ENCODE peak calls at places on chromosome 16, in eight cellular contexts. H is right lobe of liver; X is ovary; S is uterus; J is heart right ventricle; K is adrenal gland; Q is neuronal stem cell; O is CD8-positive, alpha-beta memory T cell. C is an unnamed sample. For H3K9me3, the result is how much of the 10 kb centered on the place peaks cover.

GRCh38 chr16:85216522-85217375 is 104.5 kb upstream of the CIBAR2 start:
- DNase-seq in H (no peak), X (no peak), S (no peak), J (no peak), K (no peak), Q (no peak), O (no peak), C (no peak)

GRCh38 chr16:1377406-1378010 is 25.8 kb downstream of the GNPTG start:
- DNase-seq in H (no peak), X (no peak), S (no peak), J (no peak), K (no peak), Q (no peak), O (no peak), C (no peak)

GRCh38 chr16:25625620-25626019 is 66.1 kb upstream of the HS3ST4 start:
- DNase-seq in H (no peak), X (no peak), S (no peak), J (no peak), K (no peak), Q (no peak), O (no peak), C (no peak)

GRCh38 chr16:60788631-60789030 is 1247.6 kb downstream of the CDH8 start:
- DNase-seq in H (no peak), X (no peak), S (no peak), J (no peak), K (no peak), Q (no peak), O (no peak), C (no peak)

GRCh38 chr16:13372421-13372820 is 471.0 kb downstream of the SHISA9 start:
- DNase-seq in H (no peak), X (no peak), S (no peak), J (no peak), K (no peak), Q (no peak), O (no peak), C (no peak)

GRCh38 chr16:16780588-16780987 is 401.6 kb downstream of the NPIPA7 start:
- DNase-seq in H (no peak), X (no peak), S (no peak), J (no peak), K (no peak), Q (peak), O (no peak), C (no peak)

GRCh38 chr16:50152386-50152806 is 710 bp upstream of the TENT4B start:
- DNase-seq in H (peak), X (peak), S (peak), J (peak), K (peak), Q (no peak), O (peak), C (no peak)

GRCh38 chr16:2739555-2740435 is 12.6 kb upstream of the SRRM2 start:
- DNase-seq in H (no peak), X (no peak), S (no peak), J (no peak), K (no peak), Q (no peak), O (no peak), C (no peak)

GRCh38 chr16:11139624-11140375 is 116.2 kb downstream of the SOCS1 start:
- DNase-seq in H (no peak), X (no peak), S (no peak), J (no peak), K (no peak), Q (no peak), O (no peak), C (no peak)

GRCh38 chr16:86297391-86297790 is 212.9 kb upstream of the FOXF1 start:
- DNase-seq in H (no peak), X (no peak), S (no peak), J (no peak), K (no peak), Q (no peak), O (no peak), C (no peak)

GRCh38 chr16:55078699-55079415 is 148.2 kb downstream of the IRX5 start:
- DNase-seq in H (no peak), X (no peak), S (no peak), J (no peak), K (no peak), Q (no peak), O (no peak), C (no peak)

GRCh38 chr16:154223-155030 is 2.0 kb downstream of the HBZ start:
- DNase-seq in H (no peak), X (no peak), S (no peak), J (no peak), K (no peak), Q (peak), O (peak), C (no peak)

GRCh38 chr16:23833960-23834685 is 1.7 kb upstream of the PRKCB start:
- DNase-seq in H (no peak), X (no peak), S (no peak), J (no peak), K (no peak), Q (no peak), O (no peak), C (no peak)

GRCh38 chr16:2964416-2965223 is 545 bp downstream of the KREMEN2 start:
- DNase-seq in H (peak), X (no peak), S (no peak), J (no peak), K (no peak), Q (peak), O (peak), C (no peak)

GRCh38 chr16:11400076-11400475 is 54.8 kb downstream of the RMI2 start:
- DNase-seq in H (no peak), X (no peak), S (no peak), J (no peak), K (no peak), Q (no peak), O (no peak), C (no peak)

GRCh38 chr16:27449434-27450188 is 47.6 kb downstream of the IL21R start:
- DNase-seq in H (no peak), X (no peak), S (no peak), J (no peak), K (no peak), Q (no peak), O (peak), C (no peak)

GRCh38 chr16:70490261-70490660 is 33.1 kb downstream of the COG4 start:
- DNase-seq in H (no peak), X (no peak), S (no peak), J (no peak), K (no peak), Q (no peak), O (no peak), C (no peak)

GRCh38 chr16:71537643-71538042 is 11.4 kb downstream of the CHST4 start:
- DNase-seq in H (peak), X (no peak), S (no peak), J (no peak), K (peak), Q (no peak), O (no peak), C (no peak)

GRCh38 chr16:1180772-1181714 is 28.1 kb downstream of the CACNA1H start:
- DNase-seq in H (no peak), X (peak), S (peak), J (peak), K (no peak), Q (no peak), O (no peak), C (peak)

GRCh38 chr16:66457888-66458287 is 30.8 kb downstream of the BEAN1 start:
- DNase-seq in H (no peak), X (no peak), S (no peak), J (no peak), K (no peak), Q (no peak), O (no peak), C (no peak)

GRCh38 chr16:49482690-49483089 is 109.1 kb downstream of the C16orf78 start:
- DNase-seq in H (no peak), X (no peak), S (no peak), J (no peak), K (no peak), Q (no peak), O (no peak), C (peak)

GRCh38 chr16:2614761-2615191 is 67.5 kb upstream of the KCTD5 start:
- DNase-seq in H (peak), X (no peak), S (no peak), J (no peak), K (no peak), Q (no peak), O (no peak), C (no peak)

GRCh38 chr16:85857406-85857805 is 41.6 kb upstream of the IRF8 start:
- DNase-seq in H (no peak), X (no peak), S (no peak), J (no peak), K (peak), Q (no peak), O (no peak), C (no peak)

GRCh38 chr16:62035115-62036092 is 834 bp downstream of the CDH8 start:
- DNase-seq in H (no peak), X (no peak), S (no peak), J (no peak), K (no peak), Q (peak), O (no peak), C (no peak)

GRCh38 chr16:86300746-86301480 is 209.4 kb upstream of the FOXF1 start:
- DNase-seq in H (no peak), X (no peak), S (no peak), J (no peak), K (no peak), Q (no peak), O (no peak), C (no peak)

GRCh38 chr16:10168258-10168657 is 14.0 kb downstream of the GRIN2A start:
- DNase-seq in H (no peak), X (no peak), S (no peak), J (no peak), K (no peak), Q (no peak), O (no peak), C (no peak)

GRCh38 chr16:27154573-27155521 is 48.5 kb upstream of the KDM8 start:
- DNase-seq in H (peak), X (peak), S (peak), J (peak), K (peak), Q (peak), O (peak), C (no peak)

GRCh38 chr16:67011274-67011673 is 17.7 kb upstream of the CBFB start:
- DNase-seq in H (no peak), X (no peak), S (no peak), J (no peak), K (no peak), Q (no peak), O (no peak), C (no peak)

GRCh38 chr16:17470871-17471744 is at the start of gene XYLT1:
- DNase-seq in H (peak), X (peak), S (peak), J (peak), K (peak), Q (no peak), O (peak), C (peak)

GRCh38 chr16:67407176-67407787 is 9.0 kb downstream of the ZDHHC1 start:
- DNase-seq in H (no peak), X (peak), S (no peak), J (no peak), K (no peak), Q (no peak), O (no peak), C (no peak)

GRCh38 chr16:2295056-2295798 is 27.3 kb upstream of the RNPS1 start:
- DNase-seq in H (no peak), X (no peak), S (no peak), J (no peak), K (peak), Q (no peak), O (no peak), C (no peak)

GRCh38 chr16:72400257-72401078 is 228.5 kb upstream of the PMFBP1 start:
- DNase-seq in H (no peak), X (peak), S (no peak), J (peak), K (peak), Q (peak), O (no peak), C (no peak)

GRCh38 chr16:4780235-4780634 is 7.9 kb downstream of the SEPTIN12 start:
- DNase-seq in H (no peak), X (no peak), S (no peak), J (no peak), K (no peak), Q (no peak), O (no peak), C (no peak)

GRCh38 chr16:1781758-1782407 is 488 bp downstream of the SPSB3 start:
- DNase-seq in H (peak), X (peak), S (no peak), J (no peak), K (no peak), Q (peak), O (peak), C (no peak)

GRCh38 chr16:3520398-3520797 is 19.6 kb downstream of the CLUAP1 start:
- DNase-seq in H (no peak), X (no peak), S (peak), J (no peak), K (no peak), Q (no peak), O (no peak), C (no peak)

GRCh38 chr16:75640598-75640997 is 6.9 kb downstream of the KARS1 start:
- DNase-seq in H (no peak), X (no peak), S (no peak), J (no peak), K (no peak), Q (no peak), O (no peak), C (no peak)

GRCh38 chr16:31141489-31142108 is 6.1 kb upstream of the PRSS8 start:
- DNase-seq in H (no peak), X (peak), S (peak), J (no peak), K (peak), Q (no peak), O (no peak), C (peak)

GRCh38 chr16:31333686-31334649 is 21.0 kb upstream of the ITGAX start:
- DNase-seq in H (no peak), X (no peak), S (no peak), J (no peak), K (no peak), Q (no peak), O (no peak), C (no peak)

GRCh38 chr16:79698341-79698753 is 97.8 kb upstream of the MAF start:
- DNase-seq in H (no peak), X (peak), S (peak), J (peak), K (peak), Q (no peak), O (no peak), C (no peak)
- H3K27ac ChIP-seq in H (no peak), X (no peak), S (no peak), J (no peak), K (peak), Q (no peak), O (no peak), C (peak)

DNA sequence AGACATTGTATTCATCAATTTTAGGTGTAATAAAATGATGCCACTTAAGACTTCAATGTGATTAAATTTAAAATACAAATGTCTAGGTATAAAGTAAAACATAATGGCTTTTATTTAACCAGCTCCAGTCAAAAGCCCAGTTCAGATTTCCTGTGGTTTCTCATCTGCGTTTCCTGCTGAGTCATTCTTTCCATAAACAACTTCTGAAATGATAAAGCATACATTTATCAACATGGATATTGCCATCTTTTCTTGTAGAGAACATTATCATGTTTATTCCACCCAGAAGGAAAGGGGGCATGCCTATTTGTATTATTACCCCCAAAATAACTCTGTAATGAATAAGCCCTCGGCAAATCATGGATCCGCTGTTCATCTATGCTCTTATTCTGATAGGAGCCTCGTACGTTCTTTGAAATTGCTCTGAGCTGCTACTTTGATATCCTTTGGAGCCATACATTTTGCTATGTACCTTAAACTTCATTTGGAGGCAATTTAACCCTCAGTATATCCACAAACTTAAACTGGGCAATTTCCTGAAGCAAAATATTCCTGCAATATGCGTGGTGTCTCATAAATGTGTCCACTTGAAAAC is 28.3 kb downstream of the HSBP1 start:
- DNase-seq in H (no peak), X (no peak), S (no peak), J (no peak), K (no peak), Q (no peak), O (no peak), C (no peak)
- H3K9me3 ChIP-seq in H (under half), X (under half), S (under half), J (under half), K (under half), Q (under half), O (under half), C (under half)

GRCh38 chr16:28543072-28543471 is 4.3 kb upstream of the NUPR1 start:
- DNase-seq in H (no peak), X (no peak), S (no peak), J (no peak), K (peak), Q (no peak), O (no peak), C (no peak)

GRCh38 chr16:28537964-28538732 is 626 bp downstream of the NUPR1 start:
- DNase-seq in H (no peak), X (peak), S (peak), J (no peak), K (peak), Q (no peak), O (no peak), C (no peak)

GRCh38 chr16:28534542-28535373 is 4.0 kb downstream of the NUPR1 start:
- DNase-seq in H (peak), X (peak), S (peak), J (no peak), K (peak), Q (no peak), O (no peak), C (peak)

GRCh38 chr16:28537076-28537475 is 1.7 kb downstream of the NUPR1 start:
- DNase-seq in H (no peak), X (no peak), S (no peak), J (no peak), K (no peak), Q (no peak), O (no peak), C (no peak)

GRCh38 chr16:28538733-28539596 is at the start of gene NUPR1:
- DNase-seq in H (peak), X (peak), S (peak), J (peak), K (peak), Q (no peak), O (no peak), C (peak)
- H3K4me3 ChIP-seq in H (peak), X (peak), S (peak), J (peak), K (peak), Q (no peak), O (no peak), C (peak)

DNA sequence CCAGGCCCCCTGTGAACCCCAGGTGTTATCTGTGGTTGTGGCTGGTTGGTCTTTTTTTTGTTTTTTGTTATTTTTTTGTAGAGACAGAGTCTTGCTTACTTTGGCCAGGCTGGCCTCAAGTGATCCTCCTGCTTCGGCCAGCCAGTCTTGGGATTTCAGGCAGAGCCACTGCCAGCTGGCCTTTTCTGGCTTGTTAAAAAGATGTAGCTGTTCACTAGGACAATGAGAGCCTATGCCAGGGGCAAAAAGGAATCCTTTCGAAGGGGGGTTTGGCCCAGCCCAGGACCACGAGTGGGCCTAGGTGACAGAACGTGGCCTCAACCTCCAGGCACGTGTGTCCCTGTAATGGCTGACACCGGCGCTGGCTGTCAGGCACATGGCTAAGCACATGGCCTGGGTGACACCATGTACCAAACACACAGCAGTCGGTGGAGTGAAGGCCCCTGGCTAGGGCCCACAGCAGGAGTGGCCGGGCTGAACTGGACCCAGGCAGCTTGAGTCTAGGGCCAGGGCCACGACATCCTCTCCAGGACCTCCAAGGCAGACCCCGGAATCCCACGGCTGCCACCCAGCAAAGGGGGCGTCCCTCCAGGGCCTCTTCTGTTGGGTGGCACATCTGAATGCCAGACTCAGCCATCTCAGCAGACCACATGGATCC is 6.9 kb upstream of the SLC38A8 start:
- DNase-seq in H (no peak), X (no peak), S (no peak), J (no peak), K (no peak), Q (no peak), O (no peak), C (no peak)
- H3K27ac ChIP-seq in H (no peak), X (no peak), S (no peak), J (no peak), K (no peak), Q (no peak), O (no peak), C (no peak)

GRCh38 chr16:78390070-78390469 is 290.6 kb downstream of the WWOX start:
- DNase-seq in H (no peak), X (no peak), S (peak), J (no peak), K (no peak), Q (no peak), O (no peak), C (no peak)
- H3K9me3 ChIP-seq in H (under half), X (under half), S (under half), J (under half), K (under half), Q (under half), O (under half), C (under half)

GRCh38 chr16:87722590-87723223 is 43.1 kb downstream of the KLHDC4 start:
- DNase-seq in H (no peak), X (no peak), S (no peak), J (no peak), K (no peak), Q (no peak), O (no peak), C (no peak)

GRCh38 chr16:87725596-87726235 is 40.1 kb downstream of the KLHDC4 start:
- DNase-seq in H (no peak), X (no peak), S (no peak), J (no peak), K (no peak), Q (no peak), O (no peak), C (no peak)

GRCh38 chr16:87724490-87725291 is 41.1 kb downstream of the KLHDC4 start:
- DNase-seq in H (no peak), X (no peak), S (no peak), J (no peak), K (no peak), Q (no peak), O (peak), C (no peak)

GRCh38 chr16:87721622-87722565 is 43.9 kb downstream of the KLHDC4 start:
- DNase-seq in H (no peak), X (no peak), S (no peak), J (no peak), K (no peak), Q (no peak), O (no peak), C (no peak)

DNA sequence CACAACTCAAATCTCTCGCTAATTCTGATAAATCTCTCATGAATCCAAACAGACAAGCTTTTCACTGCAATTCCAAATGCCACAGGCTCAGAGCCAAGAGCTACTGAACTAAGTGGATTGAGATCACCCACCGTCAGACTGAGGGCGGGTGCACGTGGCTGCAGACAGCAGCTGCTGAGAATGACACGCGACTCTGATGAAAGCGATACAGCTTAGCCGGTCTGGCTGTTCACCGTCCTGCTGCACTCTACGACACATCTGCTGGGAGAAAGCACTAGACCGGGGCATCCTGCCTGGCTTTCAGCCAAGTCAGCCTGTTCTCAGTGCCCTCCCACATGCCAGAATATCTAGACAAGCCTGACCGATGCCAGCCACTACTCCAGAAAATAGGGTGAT is 42.6 kb downstream of the KLHDC4 start:
- DNase-seq in H (no peak), X (no peak), S (no peak), J (peak), K (peak), Q (no peak), O (no peak), C (no peak)
- H3K4me3 ChIP-seq in H (no peak), X (no peak), S (no peak), J (no peak), K (no peak), Q (no peak), O (no peak), C (no peak)

GRCh38 chr16:29182501-29182900 is 197.6 kb downstream of the LAT start:
- DNase-seq in H (no peak), X (peak), S (no peak), J (peak), K (no peak), Q (no peak), O (no peak), C (no peak)
- H3K27ac ChIP-seq in H (no peak), X (peak), S (no peak), J (peak), K (no peak), Q (no peak), O (no peak), C (no peak)

C was measured in ascending aorta.